ENCODE peak calls at places on chromosomes 12 and 14, in five cellular contexts. K, E, C, W and A are unnamed samples.

GRCh38 chr12:43978546-43978945 is 142.7 kb downstream of the TMEM117 start:
- DNase-seq in C (no peak), W (no peak), E (no peak), K (no peak), A (no peak)

GRCh38 chr12:8860165-8860961 is 37.9 kb downstream of the A2ML1 start:
- DNase-seq in C (no peak), W (peak; percentile 47), E (peak; percentile 7), K (no peak), A (peak; percentile 39)

GRCh38 chr14:23126548-23127278 is 7.7 kb upstream of the CEBPE start:
- DNase-seq in C (no peak), W (no peak), E (no peak), K (no peak), A (no peak)

GRCh38 chr12:104549820-104550480 is 93.2 kb downstream of the CHST11 start:
- DNase-seq in E (no peak), K (peak; percentile 16), W (no peak), C (no peak), A (no peak)

GRCh38 chr12:6745751-6746525 is 7.0 kb downstream of the MLF2 start:
- DNase-seq in K (peak; percentile 31), C (peak; percentile 60), E (no peak), W (no peak), A (no peak)

GRCh38 chr14:49586673-49587460 is 687 bp upstream of the RPS29 start:
- DNase-seq in W (peak; percentile 59), K (peak; percentile 52), E (peak; percentile 10), C (no peak), A (peak; percentile 19)

GRCh38 chr14:20331048-20331613 is 1.9 kb downstream of the CCNB1IP1 start:
- DNase-seq in C (no peak), E (no peak), K (no peak), W (no peak), A (no peak)

GRCh38 chr12:59023861-59024424 is 103.6 kb upstream of the LRIG3 start:
- DNase-seq in W (no peak), E (no peak), C (no peak), K (no peak), A (no peak)

GRCh38 chr14:92877757-92878431 is 45.1 kb upstream of the CHGA start:
- DNase-seq in K (no peak), E (no peak), C (peak; percentile 47), W (peak; percentile 53), A (no peak)

GRCh38 chr12:51216652-51217051 is 1.2 kb downstream of the POU6F1 start:
- DNase-seq in K (no peak), W (no peak), E (no peak), C (no peak), A (no peak)

GRCh38 chr14:23299558-23299957 is 3.1 kb downstream of the PPP1R3E start:
- DNase-seq in E (no peak), C (no peak), W (peak; percentile 58), K (no peak), A (no peak)

GRCh38 chr14:53715390-53715730 is 241.3 kb downstream of the BMP4 start:
- DNase-seq in K (peak; percentile 54), C (no peak), W (peak; percentile 1), E (no peak), A (no peak)

GRCh38 chr12:79512068-79512467 is 178.7 kb downstream of the PAWR start:
- DNase-seq in C (no peak), E (no peak), K (no peak), W (no peak), A (no peak)

GRCh38 chr14:48398675-48399282 is 723.4 kb upstream of the MDGA2 start:
- DNase-seq in C (no peak), W (peak; percentile 65), E (no peak), K (peak; percentile 51), A (no peak)

GRCh38 chr12:107748472-107748871 is 12.5 kb downstream of the PRDM4 start:
- DNase-seq in W (no peak), E (no peak), K (peak; percentile 64), C (no peak), A (no peak)

GRCh38 chr14:58772061-58772604 is 134.4 kb downstream of the DACT1 start:
- DNase-seq in C (no peak), K (no peak), W (no peak), E (no peak), A (no peak)

GRCh38 chr14:85415015-85415712 is 114.8 kb upstream of the FLRT2 start:
- DNase-seq in C (no peak), W (no peak), E (no peak), K (peak; percentile 93), A (no peak)

GRCh38 chr14:35533357-35534129 is 421 bp upstream of the INSM2 start:
- DNase-seq in E (peak; percentile 4), C (peak; percentile 62), K (peak; percentile 54), W (peak; percentile 91), A (peak; percentile 36)

GRCh38 chr14:92897922-92898599 is 24.9 kb upstream of the CHGA start:
- DNase-seq in C (no peak), W (no peak), K (no peak), E (no peak), A (no peak)

GRCh38 chr12:85659754-85660530 is 176.3 kb downstream of the RASSF9 start:
- DNase-seq in K (no peak), C (no peak), E (no peak), W (no peak), A (no peak)

GRCh38 chr12:85664429-85664828 is 171.8 kb downstream of the RASSF9 start:
- DNase-seq in K (no peak), C (no peak), E (no peak), W (no peak), A (no peak)

GRCh38 chr12:85662209-85662607 is 174.0 kb downstream of the RASSF9 start:
- DNase-seq in W (no peak), C (no peak), E (no peak), K (no peak), A (no peak)

GRCh38 chr12:85663631-85664030 is 172.6 kb downstream of the RASSF9 start:
- DNase-seq in K (no peak), C (no peak), E (no peak), W (no peak), A (no peak)

GRCh38 chr12:85661461-85662208 is 174.6 kb downstream of the RASSF9 start:
- DNase-seq in E (no peak), W (no peak), K (no peak), C (no peak), A (no peak)
- H3K27ac ChIP-seq in E (no peak overlapping the region), W (no peak overlapping the region), K (no peak overlapping the region), C (no peak overlapping the region), A (no peak overlapping the region)

GRCh38 chr14:61495809-61496208 is 174.4 kb downstream of the PRKCH start:
- DNase-seq in E (no peak), C (no peak), K (no peak), W (no peak), A (no peak)

GRCh38 chr14:61500046-61500445 is 178.7 kb downstream of the PRKCH start:
- DNase-seq in C (no peak), W (no peak), K (no peak), E (no peak), A (no peak)

GRCh38 chr14:61501714-61502458 is 180.5 kb downstream of the PRKCH start:
- DNase-seq in E (no peak), W (no peak), K (no peak), C (no peak), A (no peak)

GRCh38 chr14:61498303-61498702 is 176.9 kb downstream of the PRKCH start:
- DNase-seq in E (no peak), W (no peak), C (no peak), K (no peak), A (no peak)

DNA sequence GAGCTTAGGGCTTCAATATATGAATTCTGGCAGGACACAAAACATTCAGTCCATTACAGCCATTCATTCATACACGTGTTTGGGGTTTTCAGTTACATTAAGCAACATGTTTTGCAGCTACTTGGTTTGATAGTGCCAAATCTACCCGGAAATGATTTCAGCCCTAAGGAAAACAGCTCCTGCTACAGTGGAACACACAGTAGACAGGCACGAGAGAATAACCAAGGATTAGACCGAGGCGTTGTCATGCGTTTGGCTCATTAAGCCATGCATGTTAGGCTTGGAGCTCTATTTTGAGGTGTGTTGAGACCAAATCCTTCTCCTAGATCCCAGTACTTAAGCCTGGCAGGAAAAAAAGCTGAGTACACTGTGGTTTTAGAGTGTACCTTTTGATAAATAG is 177.4 kb downstream of the PRKCH start:
- DNase-seq in W (no peak), C (no peak), E (no peak), K (no peak), A (no peak)
- H3K27ac ChIP-seq in W (no peak overlapping the region), C (peak overlapping the region; percentile 57), E (no peak overlapping the region), K (peak overlapping the region; percentile 73), A (no peak overlapping the region)

GRCh38 chr14:64708148-64709004 is 4.2 kb downstream of the PLEKHG3 start:
- DNase-seq in C (peak; percentile 75), E (no peak), K (peak; percentile 95), W (peak; percentile 67), A (no peak)
- H3K27ac ChIP-seq in C (peak overlapping the region; percentile 65), E (peak overlapping the region; percentile 28), K (peak overlapping the region; percentile 88), W (peak overlapping the region; percentile 55), A (peak overlapping the region; percentile 33)

GRCh38 chr14:91202234-91202974 is 42.1 kb downstream of the GPR68 start:
- DNase-seq in K (no peak), W (no peak), C (peak; percentile 66), E (no peak), A (no peak)
- H3K27ac ChIP-seq in K (peak overlapping the region; percentile 13), W (no peak overlapping the region), C (peak overlapping the region; percentile 77), E (peak overlapping the region; percentile 57), A (no peak overlapping the region)

GRCh38 chr14:90816686-90817436 is 631 bp upstream of the TTC7B start:
- DNase-seq in C (no peak), K (no peak), W (no peak), E (no peak), A (no peak)
- H3K27ac ChIP-seq in C (no peak overlapping the region), K (no peak overlapping the region), W (no peak overlapping the region), E (no peak overlapping the region), A (no peak overlapping the region)